ENCODE peak calls at places on chromosome 17, in eight cellular contexts. N is cardiac muscle cell, M is GM10248, C is BE2C, V is fibroblast of villous mesenchyme, J is hepatocyte, H is AG04450, E is adrenal gland. F is an unnamed sample.

GRCh38 chr17:30340957-30341356 is 7.1 kb upstream of the TMIGD1 start:
- DNase-seq in N (peak; percentile 66), M (no peak), C (no peak), V (no peak), J (no peak), H (no peak), E (no peak), F (no peak)

GRCh38 chr17:36741019-36741902 is 139.9 kb downstream of the MRM1 start:
- DNase-seq in N (no peak), M (no peak), C (no peak), V (no peak), J (no peak), H (no peak), E (no peak), F (no peak)

GRCh38 chr17:4854181-4854681 is 21.1 kb downstream of the MINK1 start:
- DNase-seq in N (no peak), M (no peak), C (no peak), V (no peak), J (peak; percentile 41), H (peak; percentile 10), E (no peak), F (no peak)

GRCh38 chr17:77592503-77592902 is 366.0 kb upstream of the TNRC6C start:
- DNase-seq in N (no peak), M (no peak), C (peak; percentile 40), V (no peak), J (no peak), H (no peak), E (no peak), F (no peak)

GRCh38 chr17:57606111-57606875 is 138.8 kb downstream of the CCDC182 start:
- DNase-seq in N (no peak), M (no peak), C (no peak), V (no peak), J (no peak), H (no peak), E (peak; percentile 9), F (no peak)

GRCh38 chr17:76157759-76158158 is 16.7 kb upstream of the FOXJ1 start:
- DNase-seq in N (no peak), M (no peak), C (no peak), V (no peak), J (no peak), H (no peak), E (no peak), F (no peak)

GRCh38 chr17:51640108-51640622 is 379.8 kb downstream of the UTP18 start:
- DNase-seq in N (no peak), M (peak; percentile 16), C (peak; percentile 22), V (no peak), J (no peak), H (no peak), E (no peak), F (peak; percentile 12)

GRCh38 chr17:68771867-68772515 is 170.8 kb upstream of the FAM20A start:
- DNase-seq in N (peak; percentile 91), M (peak; percentile 51), C (no peak), V (peak; percentile 82), J (peak; percentile 59), H (peak; percentile 50), E (no peak), F (peak; percentile 54)

GRCh38 chr17:30530346-30531025 is 53.3 kb downstream of the GOSR1 start:
- DNase-seq in N (peak; percentile 49), M (no peak), C (no peak), V (peak; percentile 30), J (no peak), H (peak; percentile 23), E (no peak), F (no peak)

GRCh38 chr17:79801156-79802038 is 4.5 kb upstream of the CBX8 start:
- DNase-seq in N (no peak), M (no peak), C (no peak), V (no peak), J (peak; percentile 50), H (no peak), E (no peak), F (no peak)

GRCh38 chr17:27282054-27282501 is 11.8 kb upstream of the WSB1 start:
- DNase-seq in N (peak; percentile 97), M (peak; percentile 41), C (no peak), V (peak; percentile 98), J (no peak), H (no peak), E (no peak), F (peak; percentile 49)

GRCh38 chr17:412211-413015 is 59.8 kb upstream of the RPH3AL start:
- DNase-seq in N (peak; percentile 75), M (peak; percentile 54), C (peak; percentile 46), V (peak; percentile 70), J (peak; percentile 78), H (peak; percentile 46), E (peak; percentile 72), F (peak; percentile 58)

GRCh38 chr17:39402890-39403605 is 1.6 kb upstream of the FBXL20 start:
- DNase-seq in N (no peak), M (no peak), C (no peak), V (no peak), J (no peak), H (no peak), E (no peak), F (no peak)

GRCh38 chr17:53740312-53740711 is 82.4 kb upstream of the KIF2B start:
- DNase-seq in N (no peak), M (no peak), C (no peak), V (no peak), J (no peak), H (no peak), E (no peak), F (no peak)

GRCh38 chr17:74147966-74148365 is 55.5 kb upstream of the RPL38 start:
- DNase-seq in N (no peak), M (no peak), C (no peak), V (no peak), J (no peak), H (no peak), E (no peak), F (no peak)

GRCh38 chr17:2841606-2842005 is 45.4 kb downstream of the RAP1GAP2 start:
- DNase-seq in N (peak; percentile 27), M (no peak), C (no peak), V (no peak), J (no peak), H (no peak), E (no peak), F (no peak)

GRCh38 chr17:4607773-4608187 is 23.5 kb downstream of the SMTNL2 start:
- DNase-seq in N (peak; percentile 89), M (no peak), C (no peak), V (peak; percentile 72), J (peak; percentile 83), H (no peak), E (peak; percentile 85), F (peak; percentile 19)

GRCh38 chr17:34638526-34639260 is 59.3 kb downstream of the TMEM132E start:
- DNase-seq in N (no peak), M (no peak), C (no peak), V (no peak), J (no peak), H (no peak), E (no peak), F (no peak)

GRCh38 chr17:36949461-36949927 is 740 bp downstream of the AATF start:
- DNase-seq in N (no peak), M (no peak), C (no peak), V (no peak), J (no peak), H (no peak), E (no peak), F (no peak)

GRCh38 chr17:7654832-7655540 is 4.3 kb downstream of the ATP1B2 start:
- DNase-seq in N (peak; percentile 59), M (no peak), C (no peak), V (no peak), J (no peak), H (no peak), E (no peak), F (no peak)

GRCh38 chr17:77609553-77610517 is 348.7 kb upstream of the TNRC6C start:
- DNase-seq in N (no peak), M (peak; percentile 64), C (no peak), V (peak; percentile 11), J (no peak), H (no peak), E (no peak), F (peak; percentile 60)

GRCh38 chr17:49249292-49249794 is 18.8 kb upstream of the PHOSPHO1 start:
- DNase-seq in N (peak; percentile 58), M (no peak), C (peak; percentile 31), V (peak; percentile 27), J (no peak), H (no peak), E (peak; percentile 40), F (no peak)

GRCh38 chr17:68498479-68499326 is 13.5 kb upstream of the PRKAR1A start:
- DNase-seq in N (peak; percentile 68), M (no peak), C (no peak), V (no peak), J (no peak), H (no peak), E (peak; percentile 89), F (no peak)

GRCh38 chr17:31888124-31888523 is 13.4 kb downstream of the UTP6 start:
- DNase-seq in N (no peak), M (peak; percentile 23), C (no peak), V (no peak), J (no peak), H (no peak), E (no peak), F (no peak)

GRCh38 chr17:81254955-81255717 is 16.0 kb downstream of the NDUFAF8 start:
- DNase-seq in N (peak; percentile 83), M (no peak), C (peak; percentile 88), V (peak; percentile 87), J (peak; percentile 89), H (peak; percentile 54), E (peak; percentile 49), F (no peak)
- TF ChIP-seq CTCF in N (peak; percentile 72), M (peak; percentile 20), C (peak; percentile 78), V (peak; percentile 73), J (peak; percentile 57), H (peak; percentile 81), E (peak; percentile 30), F (no peak)

DNA sequence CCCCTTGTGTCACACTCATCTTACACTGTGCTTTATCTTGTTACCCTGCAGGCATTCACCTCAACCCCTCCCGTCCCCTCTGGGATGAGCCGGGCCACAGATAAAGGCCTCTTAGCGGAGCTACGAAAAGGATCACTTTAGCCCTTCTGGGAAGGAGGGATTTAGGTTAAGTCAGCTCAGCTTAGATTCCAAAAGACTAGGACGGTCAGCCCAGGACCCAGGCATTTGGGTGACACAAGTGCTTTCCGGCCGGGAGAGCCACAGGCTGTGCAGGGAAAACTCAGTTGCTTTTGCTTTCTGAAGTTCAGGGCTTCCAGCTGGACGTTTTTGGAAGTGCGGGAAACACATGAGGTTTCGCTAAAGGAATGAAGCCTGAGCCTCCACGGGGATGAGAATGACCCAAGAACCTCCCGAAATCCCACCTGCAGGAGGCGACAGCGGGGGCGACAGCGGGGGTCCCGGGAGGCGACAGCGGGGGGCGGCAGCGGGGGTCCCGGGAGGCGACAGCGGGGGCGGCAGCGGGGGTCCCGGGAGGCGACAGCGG is 11.6 kb upstream of the METRNL start:
- DNase-seq in N (peak; percentile 30), M (no peak), C (peak; percentile 2), V (no peak), J (no peak), H (no peak), E (no peak), F (no peak)
- TF ChIP-seq CTCF in N (peak; percentile 13), M (no peak), C (no peak), V (no peak), J (no peak), H (no peak), E (no peak), F (no peak)

GRCh38 chr17:10316986-10317834 is 55.6 kb downstream of the MYH13 start:
- DNase-seq in N (peak; percentile 78), M (peak; percentile 70), C (peak; percentile 10), V (peak; percentile 54), J (peak; percentile 72), H (no peak), E (peak; percentile 82), F (peak; percentile 55)
- TF ChIP-seq CTCF in N (peak; percentile 71), M (peak; percentile 48), C (peak; percentile 22), V (peak; percentile 78), J (peak; percentile 53), H (no peak), E (peak; percentile 52), F (peak; percentile 68)

GRCh38 chr17:61492759-61493526 is 40.7 kb downstream of the TBX4 start:
- DNase-seq in N (peak; percentile 21), M (no peak), C (no peak), V (peak; percentile 55), J (no peak), H (no peak), E (no peak), F (no peak)
- TF ChIP-seq CTCF in N (no peak), M (no peak), C (no peak), V (no peak), J (no peak), H (no peak), E (no peak), F (no peak)